ENCODE peak calls at places on chromosomes 5 and 9, in nine cellular contexts. One of them, this sample, is unnamed.

GRCh38 chr5:107254214-107254901 is 416.4 kb downstream of the EFNA5 start:
- DNase-seq in Caco-2: no peak
- DNase-seq in colonic mucosa: no peak
- DNase-seq in neural progenitor cell: no peak
- DNase-seq in kidney: no peak
- DNase-seq in SK-N-SH: no peak
- DNase-seq in heart left ventricle: no peak
- DNase-seq in heart right ventricle: no peak
- DNase-seq in brain microvascular endothelial cell: no peak
- DNase-seq in this sample: no peak

GRCh38 chr5:72346396-72346795 is 26.2 kb downstream of the PTCD2 start:
- DNase-seq in kidney: no peak
- DNase-seq in neural progenitor cell: no peak
- DNase-seq in colonic mucosa: no peak
- DNase-seq in heart left ventricle: no peak
- DNase-seq in heart right ventricle: no peak
- DNase-seq in Caco-2: no peak
- DNase-seq in brain microvascular endothelial cell: no peak
- DNase-seq in SK-N-SH: no peak
- DNase-seq in this sample: no peak

GRCh38 chr5:102583663-102584062 is 84.9 kb upstream of the SLCO6A1 start:
- DNase-seq in Caco-2: no peak
- DNase-seq in SK-N-SH: peak; percentile 8
- DNase-seq in colonic mucosa: no peak
- DNase-seq in heart left ventricle: no peak
- DNase-seq in neural progenitor cell: no peak
- DNase-seq in heart right ventricle: no peak
- DNase-seq in brain microvascular endothelial cell: no peak
- DNase-seq in kidney: no peak
- DNase-seq in this sample: peak; percentile 56

GRCh38 chr9:125638239-125638638 is 68.8 kb downstream of the MAPKAP1 start:
- DNase-seq in SK-N-SH: no peak
- DNase-seq in brain microvascular endothelial cell: no peak
- DNase-seq in heart right ventricle: no peak
- DNase-seq in colonic mucosa: no peak
- DNase-seq in Caco-2: no peak
- DNase-seq in neural progenitor cell: no peak
- DNase-seq in heart left ventricle: no peak
- DNase-seq in kidney: no peak
- DNase-seq in this sample: no peak

GRCh38 chr9:98536542-98537173 is 172.1 kb downstream of the GABBR2 start:
- DNase-seq in SK-N-SH: no peak
- DNase-seq in brain microvascular endothelial cell: no peak
- DNase-seq in colonic mucosa: no peak
- DNase-seq in kidney: no peak
- DNase-seq in heart left ventricle: no peak
- DNase-seq in Caco-2: no peak
- DNase-seq in neural progenitor cell: peak; percentile 31
- DNase-seq in heart right ventricle: no peak
- DNase-seq in this sample: no peak

GRCh38 chr9:96006961-96007360 is 131.5 kb downstream of the ERCC6L2 start:
- DNase-seq in neural progenitor cell: no peak
- DNase-seq in brain microvascular endothelial cell: peak; percentile 43
- DNase-seq in kidney: no peak
- DNase-seq in heart left ventricle: no peak
- DNase-seq in heart right ventricle: no peak
- DNase-seq in SK-N-SH: no peak
- DNase-seq in Caco-2: no peak
- DNase-seq in colonic mucosa: no peak
- DNase-seq in this sample: no peak

GRCh38 chr9:21681641-21682040 is 120.8 kb upstream of the MTAP start:
- DNase-seq in heart right ventricle: no peak
- DNase-seq in Caco-2: no peak
- DNase-seq in SK-N-SH: no peak
- DNase-seq in colonic mucosa: no peak
- DNase-seq in heart left ventricle: no peak
- DNase-seq in kidney: no peak
- DNase-seq in neural progenitor cell: no peak
- DNase-seq in brain microvascular endothelial cell: peak; percentile 25
- DNase-seq in this sample: peak; percentile 87

GRCh38 chr5:23506329-23507236 is 826 bp upstream of the PRDM9 start:
- DNase-seq in neural progenitor cell: peak; percentile 67
- DNase-seq in brain microvascular endothelial cell: no peak
- DNase-seq in Caco-2: no peak
- DNase-seq in SK-N-SH: peak; percentile 16
- DNase-seq in colonic mucosa: no peak
- DNase-seq in heart right ventricle: no peak
- DNase-seq in kidney: no peak
- DNase-seq in heart left ventricle: no peak
- DNase-seq in this sample: no peak

GRCh38 chr5:158471179-158471924 is 612.4 kb upstream of the CLINT1 start:
- DNase-seq in heart right ventricle: no peak
- DNase-seq in Caco-2: no peak
- DNase-seq in heart left ventricle: no peak
- DNase-seq in colonic mucosa: no peak
- DNase-seq in kidney: no peak
- DNase-seq in neural progenitor cell: no peak
- DNase-seq in SK-N-SH: no peak
- DNase-seq in brain microvascular endothelial cell: no peak
- DNase-seq in this sample: no peak

GRCh38 chr5:101950050-101950449 is 346.0 kb downstream of the SLCO4C1 start:
- DNase-seq in brain microvascular endothelial cell: no peak
- DNase-seq in kidney: no peak
- DNase-seq in heart right ventricle: no peak
- DNase-seq in heart left ventricle: no peak
- DNase-seq in SK-N-SH: no peak
- DNase-seq in colonic mucosa: no peak
- DNase-seq in neural progenitor cell: no peak
- DNase-seq in Caco-2: no peak
- DNase-seq in this sample: no peak

GRCh38 chr5:6496207-6496584 is 47.5 kb downstream of the UBE2QL1 start:
- DNase-seq in kidney: no peak
- DNase-seq in heart left ventricle: no peak
- DNase-seq in SK-N-SH: no peak
- DNase-seq in neural progenitor cell: no peak
- DNase-seq in Caco-2: no peak
- DNase-seq in brain microvascular endothelial cell: no peak
- DNase-seq in heart right ventricle: no peak
- DNase-seq in colonic mucosa: no peak
- DNase-seq in this sample: no peak

GRCh38 chr5:168328804-168329203 is 37.4 kb downstream of the WWC1 start:
- DNase-seq in colonic mucosa: peak; percentile 83
- DNase-seq in Caco-2: peak; percentile 96
- DNase-seq in heart left ventricle: no peak
- DNase-seq in kidney: no peak
- DNase-seq in brain microvascular endothelial cell: no peak
- DNase-seq in neural progenitor cell: peak; percentile 47
- DNase-seq in heart right ventricle: no peak
- DNase-seq in SK-N-SH: no peak
- DNase-seq in this sample: no peak

GRCh38 chr9:84397822-84398221 is 57.3 kb upstream of the SLC28A3 start:
- DNase-seq in colonic mucosa: no peak
- DNase-seq in heart left ventricle: no peak
- DNase-seq in Caco-2: no peak
- DNase-seq in brain microvascular endothelial cell: peak; percentile 53
- DNase-seq in SK-N-SH: no peak
- DNase-seq in heart right ventricle: no peak
- DNase-seq in kidney: no peak
- DNase-seq in neural progenitor cell: peak; percentile 13
- DNase-seq in this sample: peak; percentile 27

GRCh38 chr5:8906303-8906967 is 639.4 kb downstream of the SEMA5A start:
- DNase-seq in Caco-2: no peak
- DNase-seq in neural progenitor cell: no peak
- DNase-seq in SK-N-SH: no peak
- DNase-seq in brain microvascular endothelial cell: peak; percentile 68
- DNase-seq in colonic mucosa: no peak
- DNase-seq in heart left ventricle: no peak
- DNase-seq in heart right ventricle: no peak
- DNase-seq in kidney: no peak
- DNase-seq in this sample: no peak

GRCh38 chr5:91311697-91312501 is 71.2 kb downstream of the ARRDC3 start:
- DNase-seq in heart right ventricle: peak; percentile 41
- DNase-seq in Caco-2: no peak
- DNase-seq in heart left ventricle: peak; percentile 55
- DNase-seq in SK-N-SH: peak; percentile 27
- DNase-seq in kidney: peak; percentile 88
- DNase-seq in colonic mucosa: peak; percentile 50
- DNase-seq in neural progenitor cell: peak; percentile 2
- DNase-seq in brain microvascular endothelial cell: peak; percentile 98
- DNase-seq in this sample: peak; percentile 100

GRCh38 chr9:1052908-1053590 is 2.9 kb downstream of the DMRT2 start:
- DNase-seq in heart right ventricle: no peak
- DNase-seq in brain microvascular endothelial cell: no peak
- DNase-seq in neural progenitor cell: no peak
- DNase-seq in heart left ventricle: no peak
- DNase-seq in Caco-2: no peak
- DNase-seq in SK-N-SH: no peak
- DNase-seq in kidney: no peak
- DNase-seq in colonic mucosa: no peak
- DNase-seq in this sample: no peak

GRCh38 chr9:91211414-91211813 is 150.3 kb downstream of the AUH start:
- DNase-seq in Caco-2: no peak
- DNase-seq in brain microvascular endothelial cell: no peak
- DNase-seq in SK-N-SH: no peak
- DNase-seq in heart right ventricle: no peak
- DNase-seq in heart left ventricle: no peak
- DNase-seq in colonic mucosa: no peak
- DNase-seq in kidney: no peak
- DNase-seq in neural progenitor cell: no peak
- DNase-seq in this sample: no peak

GRCh38 chr5:6448622-6449464 is at the start of gene UBE2QL1:
- DNase-seq in kidney: no peak
- DNase-seq in neural progenitor cell: peak; percentile 58
- DNase-seq in colonic mucosa: no peak
- DNase-seq in SK-N-SH: peak; percentile 74
- DNase-seq in brain microvascular endothelial cell: no peak
- DNase-seq in heart left ventricle: no peak
- DNase-seq in Caco-2: no peak
- DNase-seq in heart right ventricle: peak; percentile 31
- DNase-seq in this sample: no peak

GRCh38 chr5:16894236-16895057 is 41.6 kb downstream of the MYO10 start:
- DNase-seq in heart left ventricle: no peak
- DNase-seq in kidney: peak; percentile 55
- DNase-seq in Caco-2: peak; percentile 87
- DNase-seq in brain microvascular endothelial cell: peak; percentile 94
- DNase-seq in colonic mucosa: peak; percentile 81
- DNase-seq in SK-N-SH: no peak
- DNase-seq in neural progenitor cell: peak; percentile 75
- DNase-seq in heart right ventricle: no peak
- DNase-seq in this sample: peak; percentile 95
- H3K4me3 ChIP-seq in heart left ventricle: no peak overlapping the region
- H3K4me3 ChIP-seq in kidney: no peak overlapping the region
- H3K4me3 ChIP-seq in Caco-2: peak overlapping the region; percentile 5
- H3K4me3 ChIP-seq in brain microvascular endothelial cell: no peak overlapping the region
- H3K4me3 ChIP-seq in colonic mucosa: no peak overlapping the region
- H3K4me3 ChIP-seq in SK-N-SH: no peak overlapping the region
- H3K4me3 ChIP-seq in neural progenitor cell: no peak overlapping the region
- H3K4me3 ChIP-seq in heart right ventricle: no peak overlapping the region
- H3K4me3 ChIP-seq in this sample: no peak overlapping the region

GRCh38 chr5:126016256-126016655 is 407.0 kb upstream of the GRAMD2B start:
- DNase-seq in heart left ventricle: peak; percentile 57
- DNase-seq in heart right ventricle: peak; percentile 45
- DNase-seq in Caco-2: no peak
- DNase-seq in colonic mucosa: no peak
- DNase-seq in neural progenitor cell: no peak
- DNase-seq in brain microvascular endothelial cell: no peak
- DNase-seq in kidney: peak; percentile 65
- DNase-seq in SK-N-SH: peak; percentile 33
- DNase-seq in this sample: peak; percentile 65
- H3K4me3 ChIP-seq in heart left ventricle: no peak overlapping the region
- H3K4me3 ChIP-seq in heart right ventricle: no peak overlapping the region
- H3K4me3 ChIP-seq in Caco-2: no peak overlapping the region
- H3K4me3 ChIP-seq in colonic mucosa: no peak overlapping the region
- H3K4me3 ChIP-seq in neural progenitor cell: no peak overlapping the region
- H3K4me3 ChIP-seq in brain microvascular endothelial cell: no peak overlapping the region
- H3K4me3 ChIP-seq in kidney: no peak overlapping the region
- H3K4me3 ChIP-seq in SK-N-SH: no peak overlapping the region
- H3K4me3 ChIP-seq in this sample: no peak overlapping the region

DNA sequence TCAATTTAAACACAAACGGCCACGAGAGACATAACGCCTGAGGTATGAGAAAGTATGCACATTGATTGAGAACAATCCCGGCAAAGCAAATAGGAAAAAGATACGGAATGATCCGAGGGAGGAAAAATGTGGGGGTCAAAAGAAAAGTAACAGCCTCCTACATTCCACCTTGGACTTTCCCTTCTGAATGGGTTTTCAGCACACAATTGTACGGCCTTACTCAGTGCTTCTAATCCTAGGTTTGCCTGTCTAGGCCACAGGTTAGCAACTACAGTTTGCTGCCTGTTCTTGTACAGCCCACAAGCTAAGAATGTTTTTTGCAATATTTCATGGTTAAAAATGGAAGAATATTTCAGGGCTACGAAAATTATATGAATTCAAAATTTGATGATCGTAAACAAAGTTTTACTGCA is 46.2 kb upstream of the RNF20 start:
- DNase-seq in kidney: no peak
- DNase-seq in colonic mucosa: no peak
- DNase-seq in heart left ventricle: no peak
- DNase-seq in brain microvascular endothelial cell: no peak
- DNase-seq in Caco-2: no peak
- DNase-seq in SK-N-SH: no peak
- DNase-seq in heart right ventricle: no peak
- DNase-seq in neural progenitor cell: no peak
- DNase-seq in this sample: no peak
- H3K4me3 ChIP-seq in kidney: peak overlapping the region; percentile 74
- H3K4me3 ChIP-seq in colonic mucosa: peak overlapping the region; percentile 78
- H3K4me3 ChIP-seq in heart left ventricle: peak overlapping the region; percentile 68
- H3K4me3 ChIP-seq in brain microvascular endothelial cell: peak overlapping the region; percentile 75
- H3K4me3 ChIP-seq in Caco-2: peak overlapping the region; percentile 36
- H3K4me3 ChIP-seq in SK-N-SH: peak overlapping the region; percentile 73
- H3K4me3 ChIP-seq in heart right ventricle: peak overlapping the region; percentile 76
- H3K4me3 ChIP-seq in neural progenitor cell: peak overlapping the region; percentile 65
- H3K4me3 ChIP-seq in this sample: peak overlapping the region; percentile 73

GRCh38 chr9:2634818-2635217 is 13.2 kb downstream of the VLDLR start:
- DNase-seq in Caco-2: no peak
- DNase-seq in neural progenitor cell: no peak
- DNase-seq in kidney: no peak
- DNase-seq in SK-N-SH: no peak
- DNase-seq in heart left ventricle: no peak
- DNase-seq in heart right ventricle: no peak
- DNase-seq in colonic mucosa: no peak
- DNase-seq in brain microvascular endothelial cell: no peak
- DNase-seq in this sample: no peak

GRCh38 chr9:2631263-2631662 is 9.7 kb downstream of the VLDLR start:
- DNase-seq in brain microvascular endothelial cell: no peak
- DNase-seq in heart right ventricle: no peak
- DNase-seq in colonic mucosa: no peak
- DNase-seq in neural progenitor cell: no peak
- DNase-seq in SK-N-SH: no peak
- DNase-seq in heart left ventricle: no peak
- DNase-seq in Caco-2: no peak
- DNase-seq in kidney: no peak
- DNase-seq in this sample: no peak

GRCh38 chr9:2635922-2636321 is 14.3 kb downstream of the VLDLR start:
- DNase-seq in heart left ventricle: no peak
- DNase-seq in brain microvascular endothelial cell: no peak
- DNase-seq in SK-N-SH: no peak
- DNase-seq in neural progenitor cell: no peak
- DNase-seq in Caco-2: no peak
- DNase-seq in kidney: no peak
- DNase-seq in colonic mucosa: no peak
- DNase-seq in heart right ventricle: no peak
- DNase-seq in this sample: no peak

GRCh38 chr9:2637390-2637789 is 15.8 kb downstream of the VLDLR start:
- DNase-seq in brain microvascular endothelial cell: no peak
- DNase-seq in colonic mucosa: no peak
- DNase-seq in SK-N-SH: no peak
- DNase-seq in heart left ventricle: no peak
- DNase-seq in heart right ventricle: no peak
- DNase-seq in Caco-2: no peak
- DNase-seq in kidney: no peak
- DNase-seq in neural progenitor cell: no peak
- DNase-seq in this sample: no peak

GRCh38 chr9:2634158-2634557 is 12.6 kb downstream of the VLDLR start:
- DNase-seq in heart right ventricle: no peak
- DNase-seq in heart left ventricle: no peak
- DNase-seq in colonic mucosa: no peak
- DNase-seq in kidney: no peak
- DNase-seq in SK-N-SH: no peak
- DNase-seq in neural progenitor cell: no peak
- DNase-seq in Caco-2: no peak
- DNase-seq in brain microvascular endothelial cell: no peak
- DNase-seq in this sample: no peak
- H3K4me3 ChIP-seq in heart right ventricle: no peak overlapping the region
- H3K4me3 ChIP-seq in heart left ventricle: no peak overlapping the region
- H3K4me3 ChIP-seq in colonic mucosa: no peak overlapping the region
- H3K4me3 ChIP-seq in kidney: no peak overlapping the region
- H3K4me3 ChIP-seq in SK-N-SH: no peak overlapping the region
- H3K4me3 ChIP-seq in neural progenitor cell: no peak overlapping the region
- H3K4me3 ChIP-seq in Caco-2: no peak overlapping the region
- H3K4me3 ChIP-seq in brain microvascular endothelial cell: no peak overlapping the region
- H3K4me3 ChIP-seq in this sample: peak overlapping the region; percentile 19

This sample was measured in fibroblast of the aortic adventitia.